ENCODE peak calls at places on chromosomes 3 and 15, in four cellular contexts. One of them, this sample, is unnamed.

GRCh38 chr3:196193037-196193737 is 18.0 kb downstream of the ZDHHC19 start:
- DNase-seq in tibial artery: no peak
- DNase-seq in LoVo: no peak
- DNase-seq in activated CD4-positive, alpha-beta T cell treated with anti-CD3 and anti-CD28 coated beads, Interleukin-2, amount 50 U/mL, for 1 hour: no peak
- DNase-seq in this sample: no peak

GRCh38 chr3:187737401-187738088 is 7.7 kb downstream of the BCL6 start:
- DNase-seq in tibial artery: peak
- DNase-seq in LoVo: peak
- DNase-seq in activated CD4-positive, alpha-beta T cell treated with anti-CD3 and anti-CD28 coated beads, Interleukin-2, amount 50 U/mL, for 1 hour: no peak
- DNase-seq in this sample: peak

GRCh38 chr15:57440799-57441198 is 64.5 kb downstream of the CGNL1 start:
- DNase-seq in tibial artery: no peak
- DNase-seq in LoVo: no peak
- DNase-seq in activated CD4-positive, alpha-beta T cell treated with anti-CD3 and anti-CD28 coated beads, Interleukin-2, amount 50 U/mL, for 1 hour: no peak
- DNase-seq in this sample: no peak

GRCh38 chr3:173092038-173092437 is 49.0 kb downstream of the SPATA16 start:
- DNase-seq in tibial artery: no peak
- DNase-seq in LoVo: no peak
- DNase-seq in activated CD4-positive, alpha-beta T cell treated with anti-CD3 and anti-CD28 coated beads, Interleukin-2, amount 50 U/mL, for 1 hour: no peak
- DNase-seq in this sample: no peak

GRCh38 chr3:4809970-4810369 is 169.3 kb upstream of the BHLHE40 start:
- DNase-seq in tibial artery: no peak
- DNase-seq in LoVo: no peak
- DNase-seq in activated CD4-positive, alpha-beta T cell treated with anti-CD3 and anti-CD28 coated beads, Interleukin-2, amount 50 U/mL, for 1 hour: no peak
- DNase-seq in this sample: no peak

GRCh38 chr3:123767564-123768292 is 116.4 kb downstream of the MYLK start:
- DNase-seq in tibial artery: no peak
- DNase-seq in LoVo: no peak
- DNase-seq in activated CD4-positive, alpha-beta T cell treated with anti-CD3 and anti-CD28 coated beads, Interleukin-2, amount 50 U/mL, for 1 hour: no peak
- DNase-seq in this sample: no peak

GRCh38 chr15:52784799-52785671 is 5.1 kb downstream of the ONECUT1 start:
- DNase-seq in tibial artery: no peak
- DNase-seq in LoVo: no peak
- DNase-seq in activated CD4-positive, alpha-beta T cell treated with anti-CD3 and anti-CD28 coated beads, Interleukin-2, amount 50 U/mL, for 1 hour: no peak
- DNase-seq in this sample: peak

GRCh38 chr15:52103217-52104207 is 9.1 kb downstream of the BCL2L10 start:
- DNase-seq in tibial artery: peak
- DNase-seq in LoVo: peak
- DNase-seq in activated CD4-positive, alpha-beta T cell treated with anti-CD3 and anti-CD28 coated beads, Interleukin-2, amount 50 U/mL, for 1 hour: no peak
- DNase-seq in this sample: no peak

GRCh38 chr3:177680442-177680821 is 483.1 kb upstream of the TBL1XR1 start:
- DNase-seq in tibial artery: no peak
- DNase-seq in LoVo: no peak
- DNase-seq in activated CD4-positive, alpha-beta T cell treated with anti-CD3 and anti-CD28 coated beads, Interleukin-2, amount 50 U/mL, for 1 hour: no peak
- DNase-seq in this sample: no peak

GRCh38 chr3:48502728-48503168 is 1.2 kb downstream of the SHISA5 start:
- DNase-seq in tibial artery: peak
- DNase-seq in LoVo: no peak
- DNase-seq in activated CD4-positive, alpha-beta T cell treated with anti-CD3 and anti-CD28 coated beads, Interleukin-2, amount 50 U/mL, for 1 hour: no peak
- DNase-seq in this sample: no peak

GRCh38 chr15:76340198-76340801 is 3.7 kb downstream of the ISL2 start:
- DNase-seq in tibial artery: no peak
- DNase-seq in LoVo: no peak
- DNase-seq in activated CD4-positive, alpha-beta T cell treated with anti-CD3 and anti-CD28 coated beads, Interleukin-2, amount 50 U/mL, for 1 hour: no peak
- DNase-seq in this sample: peak

GRCh38 chr15:97200161-97200560 is 760.3 kb upstream of the ARRDC4 start:
- DNase-seq in tibial artery: no peak
- DNase-seq in LoVo: no peak
- DNase-seq in activated CD4-positive, alpha-beta T cell treated with anti-CD3 and anti-CD28 coated beads, Interleukin-2, amount 50 U/mL, for 1 hour: no peak
- DNase-seq in this sample: no peak

GRCh38 chr3:193883551-193883950 is 252.4 kb upstream of the HES1 start:
- DNase-seq in tibial artery: no peak
- DNase-seq in LoVo: peak
- DNase-seq in activated CD4-positive, alpha-beta T cell treated with anti-CD3 and anti-CD28 coated beads, Interleukin-2, amount 50 U/mL, for 1 hour: no peak
- DNase-seq in this sample: no peak

This sample was measured in activated naive CD8-positive, alpha-beta T cell treated with anti-CD3 and anti-CD28 coated beads, Interleukin-2, amount 10 ng/mL, durations not matched to agents 7 days and 5 days.